ENCODE peak calls at places on chromosomes 2 and 18, in four cellular contexts. C, G, Q and I are unnamed samples.

GRCh38 chr2:55159037-55159651 is 72.9 kb downstream of the CLHC1 start:
- DNase-seq in C (peak; percentile 66), G (no peak), Q (peak; percentile 26), I (no peak)

GRCh38 chr2:37837576-37838335 is 87.3 kb upstream of the RMDN2 start:
- DNase-seq in C (peak; percentile 8), G (peak; percentile 92), Q (no peak), I (no peak)

GRCh38 chr2:236622660-236623059 is 53.0 kb downstream of the ACKR3 start:
- DNase-seq in G (no peak), C (no peak), Q (no peak), I (no peak)

GRCh38 chr18:3688682-3689081 is 238.7 kb downstream of the TGIF1 start:
- DNase-seq in Q (no peak), G (no peak), C (no peak), I (peak; percentile 45)

GRCh38 chr2:64862623-64863022 is 126.6 kb upstream of the SLC1A4 start:
- DNase-seq in G (no peak), C (no peak), Q (no peak), I (no peak)

GRCh38 chr2:144522741-144523605 is 3.1 kb upstream of the ZEB2 start:
- DNase-seq in Q (no peak), G (no peak), C (no peak), I (no peak)

GRCh38 chr2:176473177-176473576 is 203.9 kb downstream of the MTX2 start:
- DNase-seq in G (peak; percentile 63), Q (no peak), C (peak; percentile 9), I (no peak)

GRCh38 chr2:174680221-174680620 is 82.6 kb upstream of the WIPF1 start:
- DNase-seq in C (no peak), G (no peak), Q (no peak), I (no peak)

GRCh38 chr2:219331560-219332213 is 857 bp downstream of the RESP18 start:
- DNase-seq in G (no peak), C (peak; percentile 14), Q (no peak), I (no peak)

GRCh38 chr2:88090446-88091283 is 23.0 kb downstream of the SMYD1 start:
- DNase-seq in C (no peak), Q (no peak), G (no peak), I (no peak)

GRCh38 chr2:66463206-66463605 is 28.3 kb downstream of the MEIS1 start:
- DNase-seq in G (no peak), Q (no peak), C (no peak), I (no peak)

GRCh38 chr18:79502785-79503184 is 107.1 kb downstream of the NFATC1 start:
- DNase-seq in G (no peak), Q (no peak), C (no peak), I (no peak)

GRCh38 chr18:21933931-21934765 is 193.6 kb downstream of the MIB1 start:
- DNase-seq in G (no peak), Q (no peak), C (no peak), I (no peak)

GRCh38 chr2:29053680-29054400 is 20.5 kb downstream of the PCARE start:
- DNase-seq in Q (no peak), G (no peak), C (peak; percentile 20), I (no peak)

GRCh38 chr18:79511271-79511670 is 115.5 kb downstream of the NFATC1 start:
- DNase-seq in Q (no peak), C (no peak), G (peak; percentile 13), I (no peak)

GRCh38 chr2:105406221-105406620 is 7.4 kb upstream of the FHL2 start:
- DNase-seq in G (no peak), C (no peak), Q (no peak), I (no peak)

GRCh38 chr2:118975133-118975532 is 33.1 kb downstream of the MARCO start:
- DNase-seq in C (no peak), G (no peak), Q (no peak), I (no peak)

GRCh38 chr2:127604986-127605385 is 41.0 kb upstream of the GPR17 start:
- DNase-seq in G (no peak), Q (no peak), C (no peak), I (no peak)

GRCh38 chr2:42792087-42792582 is 248 bp downstream of the HAAO start:
- DNase-seq in G (no peak), Q (no peak), C (no peak), I (no peak)

GRCh38 chr2:18267501-18267900 is 293.0 kb downstream of the RDH14 start:
- DNase-seq in C (no peak), G (no peak), Q (no peak), I (no peak)

GRCh38 chr2:206920310-206920709 is 19.0 kb upstream of the CPO start:
- DNase-seq in Q (no peak), G (no peak), C (no peak), I (no peak)

GRCh38 chr2:102107741-102108070 is 34.8 kb upstream of the IL1R1 start:
- DNase-seq in Q (no peak), C (no peak), G (no peak), I (no peak)

GRCh38 chr2:154133823-154134222 is 262.1 kb downstream of the GALNT13 start:
- DNase-seq in G (no peak), C (no peak), Q (no peak), I (no peak)

GRCh38 chr2:182650704-182651103 is 65.4 kb upstream of the DNAJC10 start:
- DNase-seq in G (no peak), C (no peak), Q (no peak), I (no peak)

GRCh38 chr18:76274470-76275289 is 220.4 kb downstream of the ZNF516 start:
- DNase-seq in G (no peak), Q (no peak), C (no peak), I (no peak)

GRCh38 chr2:72887032-72887835 is at the start of gene SPR:
- DNase-seq in G (peak; percentile 68), C (peak; percentile 85), Q (peak; percentile 55), I (peak; percentile 77)

GRCh38 chr2:40431600-40431955 is 20.3 kb downstream of the SLC8A1 start:
- DNase-seq in C (no peak), Q (no peak), G (peak; percentile 38), I (no peak)

GRCh38 chr2:73981081-73981968 is 3.4 kb upstream of the TET3 start:
- DNase-seq in C (peak; percentile 44), G (no peak), Q (peak; percentile 59), I (no peak)
- TF ChIP-seq POLR2A in C (no peak), G (no peak), Q (peak; percentile 36), I (no peak)

GRCh38 chr18:49399003-49399402 is 61.4 kb downstream of the DYM start:
- DNase-seq in Q (no peak), C (no peak), G (no peak), I (no peak)
- TF ChIP-seq POLR2A in Q (peak; percentile 41), C (no peak), G (no peak), I (no peak)

GRCh38 chr2:193476171-193476800 is 1281.6 kb upstream of the TMEFF2 start:
- DNase-seq in G (no peak), C (no peak), Q (no peak), I (no peak)
- TF ChIP-seq POLR2A in G (no peak), C (no peak), Q (no peak), I (no peak)

GRCh38 chr2:230326453-230327417 is at the start of gene SP140L:
- DNase-seq in G (peak; percentile 58), Q (peak; percentile 56), C (peak; percentile 51), I (peak; percentile 70)
- TF ChIP-seq POLR2A in G (no peak), Q (peak; percentile 72), C (no peak), I (peak; percentile 62)

GRCh38 chr18:70339915-70340314 is 51.1 kb downstream of the SOCS6 start:
- DNase-seq in Q (no peak), G (no peak), C (no peak), I (no peak)

GRCh38 chr18:70338890-70339289 is 50.0 kb downstream of the SOCS6 start:
- DNase-seq in C (no peak), Q (no peak), G (no peak), I (no peak)

GRCh38 chr18:70335892-70336726 is 47.3 kb downstream of the SOCS6 start:
- DNase-seq in G (no peak), C (no peak), Q (no peak), I (no peak)

GRCh38 chr18:70334728-70335329 is 46.0 kb downstream of the SOCS6 start:
- DNase-seq in C (no peak), G (no peak), Q (no peak), I (no peak)

GRCh38 chr18:70337139-70337972 is 48.5 kb downstream of the SOCS6 start:
- DNase-seq in C (no peak), Q (no peak), G (no peak), I (peak; percentile 17)
- TF ChIP-seq POLR2A in C (no peak), Q (no peak), G (no peak), I (no peak)

DNA sequence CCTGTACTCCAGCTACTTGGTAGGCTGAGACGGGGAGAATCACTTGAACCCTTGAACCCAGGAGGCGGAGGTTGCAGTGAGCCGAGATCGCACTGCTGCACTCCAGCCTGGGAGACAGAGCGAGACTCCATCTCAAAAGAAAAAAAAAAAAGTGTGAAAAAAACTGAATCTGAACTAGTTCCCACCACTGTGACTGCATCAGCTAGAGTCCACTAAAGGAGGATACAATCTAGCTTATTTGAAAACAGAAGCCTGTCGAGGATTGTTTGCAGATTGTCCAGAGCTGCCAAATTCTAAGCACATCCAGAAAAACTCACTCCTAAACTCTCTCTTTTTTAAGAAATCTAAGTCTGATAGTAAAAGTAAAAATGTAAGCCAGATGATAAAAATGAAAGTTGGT is 10.6 kb downstream of the GFPT1 start:
- DNase-seq in C (no peak), G (no peak), Q (no peak), I (no peak)
- TF ChIP-seq POLR2A in C (no peak), G (no peak), Q (no peak), I (no peak)

DNA sequence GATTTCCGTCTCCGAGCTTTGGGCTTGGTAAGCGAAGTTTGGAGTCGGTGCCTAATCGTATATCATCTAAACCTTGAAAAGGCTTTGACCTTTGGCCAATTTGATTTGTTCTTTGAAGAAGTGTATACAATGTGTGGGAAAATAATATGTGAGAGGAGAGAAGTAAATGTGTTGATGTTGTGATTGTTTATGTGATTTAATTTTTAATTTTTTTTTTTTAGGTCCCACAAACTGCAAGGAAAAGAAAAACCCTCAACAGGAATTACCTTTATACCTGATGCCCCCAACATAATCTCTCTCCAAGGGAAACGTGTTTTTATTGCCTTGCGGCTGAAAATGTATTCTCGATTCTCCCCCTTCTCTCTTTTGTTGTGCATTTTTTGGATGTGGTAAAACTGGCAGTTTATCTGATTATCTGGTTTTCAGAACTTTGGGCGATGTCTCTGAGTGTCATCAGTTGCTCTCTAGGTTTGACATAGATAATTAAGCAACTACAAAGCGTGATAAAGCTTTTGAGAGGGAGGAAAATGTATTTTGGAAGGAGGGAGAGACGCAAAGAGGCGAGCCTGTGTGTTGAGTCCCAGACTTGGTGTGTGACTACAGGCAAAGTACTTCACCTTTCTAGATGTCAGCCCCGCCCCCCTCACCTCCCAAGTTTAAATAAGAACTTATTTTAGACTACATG is 941 bp upstream of the FBXO11 start:
- DNase-seq in Q (no peak), G (peak; percentile 18), C (peak; percentile 55), I (no peak)
- TF ChIP-seq POLR2A in Q (no peak), G (no peak), C (peak; percentile 34), I (no peak)

GRCh38 chr2:148643998-148644884 is at the start of gene EPC2:
- DNase-seq in C (peak; percentile 86), Q (peak; percentile 59), G (peak; percentile 89), I (peak; percentile 52)
- TF ChIP-seq POLR2A in C (peak; percentile 39), Q (peak; percentile 82), G (peak; percentile 41), I (peak; percentile 79)

DNA sequence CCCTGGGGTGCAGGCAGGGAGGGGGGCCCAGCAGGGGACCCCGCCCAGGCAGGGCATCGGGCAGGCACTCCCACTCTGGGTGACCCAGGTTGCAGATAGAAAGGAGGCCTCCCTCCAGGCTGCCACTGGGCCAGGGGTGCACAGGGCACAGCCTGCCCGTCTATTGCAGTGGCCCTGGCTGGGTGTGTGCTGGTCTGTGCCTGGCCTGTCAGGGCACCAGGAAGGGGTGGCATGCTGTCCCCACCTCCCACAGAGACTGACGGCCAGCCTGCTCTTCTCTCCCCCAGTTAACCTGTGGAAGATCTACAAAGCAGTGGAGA is 12.9 kb downstream of the ARID5A start:
- DNase-seq in G (no peak), C (no peak), Q (no peak), I (no peak)
- TF ChIP-seq POLR2A in G (no peak), C (no peak), Q (peak; percentile 67), I (no peak)